ENCODE peak calls at places on chromosomes 1 and 21, in six cellular contexts. J is psoas muscle, L is ovary, X is AG04450, Q is endothelial cell of umbilical vein, T is cardiac muscle cell. A is an unnamed sample.

GRCh38 chr1:47191940-47192457 is 2.2 kb upstream of the PDZK1IP1 start:
- DNase-seq in T (no peak), X (no peak), Q (no peak), L (no peak), J (no peak), A (no peak)

GRCh38 chr1:69976896-69977295 is 228.5 kb downstream of the LRRC40 start:
- DNase-seq in X (no peak), Q (peak; percentile 73), J (no peak), T (no peak), L (no peak), A (no peak)

GRCh38 chr21:36700961-36701911 is 2.3 kb downstream of the SIM2 start:
- DNase-seq in T (peak; percentile 41), L (no peak), J (no peak), X (no peak), Q (no peak), A (no peak)

GRCh38 chr1:105204836-105205371 is 1455.2 kb downstream of the AMY1C start:
- DNase-seq in Q (no peak), J (no peak), T (no peak), L (no peak), X (no peak), A (no peak)

GRCh38 chr1:176996455-176997090 is 167.9 kb downstream of the ASTN1 start:
- DNase-seq in X (no peak), J (no peak), Q (no peak), L (no peak), T (peak; percentile 9), A (no peak)

GRCh38 chr1:57736940-57737339 is 313.1 kb upstream of the DAB1 start:
- DNase-seq in Q (no peak), L (no peak), X (no peak), T (no peak), J (no peak), A (no peak)

GRCh38 chr1:114340906-114341698 is 169.9 kb downstream of the TRIM33 start:
- DNase-seq in L (no peak), J (no peak), T (no peak), Q (no peak), X (no peak), A (no peak)

GRCh38 chr1:42380617-42381423 is at the start of gene RIMKLA:
- DNase-seq in T (peak; percentile 89), Q (peak; percentile 20), L (peak; percentile 11), J (peak; percentile 57), X (no peak), A (peak; percentile 69)

GRCh38 chr1:56872597-56872996 is 18.0 kb downstream of the C8A start:
- DNase-seq in L (no peak), T (no peak), J (no peak), X (no peak), Q (no peak), A (no peak)

GRCh38 chr1:22228505-22228911 is 85.6 kb upstream of the WNT4 start:
- DNase-seq in Q (no peak), L (no peak), X (no peak), T (no peak), J (no peak), A (no peak)

GRCh38 chr1:157097692-157098091 is 1.9 kb downstream of the ETV3L start:
- DNase-seq in J (no peak), L (no peak), Q (no peak), T (no peak), X (no peak), A (no peak)

GRCh38 chr1:63328140-63328521 is 5.8 kb downstream of the FOXD3 start:
- DNase-seq in T (no peak), Q (no peak), J (no peak), X (no peak), L (no peak), A (no peak)

GRCh38 chr1:41268154-41268770 is 26.2 kb upstream of the SCMH1 start:
- DNase-seq in L (peak; percentile 65), T (peak; percentile 84), J (peak; percentile 75), X (peak; percentile 46), Q (peak; percentile 68), A (peak; percentile 84)

GRCh38 chr1:156859523-156860112 is 701 bp upstream of the INSRR start:
- DNase-seq in X (no peak), Q (peak; percentile 39), J (no peak), L (no peak), T (no peak), A (no peak)

GRCh38 chr1:36673207-36673606 is 190.5 kb upstream of the CSF3R start:
- DNase-seq in Q (no peak), X (no peak), T (no peak), L (no peak), J (no peak), A (no peak)

GRCh38 chr1:164651378-164651951 is 92.5 kb downstream of the PBX1 start:
- DNase-seq in L (peak; percentile 55), X (no peak), J (no peak), T (no peak), Q (no peak), A (no peak)

GRCh38 chr1:27618341-27619067 is 14.6 kb upstream of the AHDC1 start:
- DNase-seq in L (no peak), J (no peak), X (no peak), Q (no peak), T (no peak), A (no peak)

GRCh38 chr1:147820898-147821297 is 60.5 kb upstream of the GJA5 start:
- DNase-seq in X (no peak), L (no peak), T (no peak), J (no peak), Q (no peak), A (no peak)

GRCh38 chr1:62184291-62184690 is 10.4 kb upstream of the L1TD1 start:
- DNase-seq in J (no peak), Q (no peak), X (no peak), L (no peak), T (no peak), A (no peak)

GRCh38 chr1:205059660-205060059 is 16.6 kb downstream of the CNTN2 start:
- DNase-seq in Q (no peak), X (no peak), L (no peak), T (no peak), J (no peak), A (no peak)

GRCh38 chr1:18932387-18932786 is 24.1 kb downstream of the IFFO2 start:
- DNase-seq in J (no peak), X (no peak), L (no peak), Q (no peak), T (no peak), A (peak; percentile 70)

GRCh38 chr1:210446479-210446878 is 117.8 kb downstream of the HHAT start:
- DNase-seq in L (no peak), J (no peak), T (no peak), X (no peak), Q (no peak), A (no peak)

GRCh38 chr1:201016211-201016651 is 7.3 kb downstream of the KIF21B start:
- DNase-seq in L (peak; percentile 41), T (peak; percentile 52), J (no peak), X (peak; percentile 7), Q (peak; percentile 34), A (peak; percentile 48)

GRCh38 chr1:212699104-212699838 is 369 bp downstream of the BATF3 start:
- DNase-seq in L (peak; percentile 10), Q (peak; percentile 18), X (no peak), J (peak; percentile 42), T (peak; percentile 58), A (peak; percentile 74)

GRCh38 chr1:19640363-19641316 is 3.5 kb upstream of the NBL1 start:
- DNase-seq in T (no peak), Q (peak; percentile 49), L (no peak), X (no peak), J (no peak), A (no peak)

GRCh38 chr1:160400646-160401486 is 502 bp downstream of the VANGL2 start:
- DNase-seq in X (no peak), J (no peak), Q (no peak), L (peak; percentile 51), T (peak; percentile 60), A (no peak)

GRCh38 chr1:230531103-230531502 is 105.0 kb upstream of the PGBD5 start:
- DNase-seq in Q (no peak), L (no peak), J (no peak), X (no peak), T (no peak), A (no peak)

GRCh38 chr1:210598135-210598652 is 269.5 kb downstream of the HHAT start:
- DNase-seq in L (no peak), X (peak; percentile 92), J (peak; percentile 69), T (no peak), Q (no peak), A (peak; percentile 54)

GRCh38 chr1:206719169-206719839 is 34.6 kb downstream of the MAPKAPK2 start:
- DNase-seq in T (no peak), L (no peak), X (no peak), J (no peak), Q (no peak), A (no peak)
- TF ChIP-seq CTCF in T (no peak), L (no peak), X (no peak), J (no peak), Q (no peak), A (no peak)

GRCh38 chr1:175388286-175388685 is 195.7 kb upstream of the KIAA0040 start:
- DNase-seq in Q (no peak), J (no peak), X (no peak), L (no peak), T (no peak), A (no peak)
- H3K27me3 ChIP-seq in Q (no peaks in the 10 kb centered on the region), J (no peaks in the 10 kb centered on the region), X (no peaks in the 10 kb centered on the region), L (no peaks in the 10 kb centered on the region), T (no peaks in the 10 kb centered on the region), A (no peaks in the 10 kb centered on the region)

DNA sequence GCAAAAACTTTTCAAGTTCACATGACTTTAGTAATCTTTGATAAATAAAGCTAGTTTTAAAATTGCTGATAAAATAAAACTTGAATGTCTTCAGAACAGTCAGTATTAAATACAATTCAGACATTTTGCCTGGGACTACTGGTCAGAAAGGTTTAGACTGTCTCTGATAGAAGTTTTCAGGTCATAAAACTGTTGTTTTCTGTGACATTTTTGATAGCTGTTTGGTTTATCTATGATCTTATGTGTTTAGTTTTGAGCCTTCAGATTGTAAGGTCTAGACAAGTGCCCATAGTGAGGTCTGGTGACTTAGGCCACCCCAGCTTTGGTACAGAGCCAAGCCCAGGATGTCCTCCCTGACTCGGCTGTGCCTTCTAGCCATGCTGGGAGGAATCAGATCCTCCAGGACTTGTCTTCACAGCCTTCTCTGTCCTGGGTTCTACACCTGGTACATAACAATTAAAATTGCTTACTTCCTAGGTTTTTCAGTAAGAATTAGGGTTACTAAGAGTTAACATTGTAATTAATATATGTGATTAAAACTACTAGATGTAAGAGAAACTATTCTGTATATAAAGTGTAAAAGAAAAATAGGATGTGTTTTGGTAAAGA is 15.1 kb upstream of the DNAH14 start:
- DNase-seq in Q (no peak), J (no peak), T (no peak), X (no peak), L (no peak), A (no peak)
- H3K9me3 ChIP-seq in Q (no peaks in the 10 kb centered on the region), J (peaks cover 16% of the 10 kb centered on the region), T (no peaks in the 10 kb centered on the region), X (peaks cover 9% of the 10 kb centered on the region), L (no peaks in the 10 kb centered on the region), A (peaks cover 17% of the 10 kb centered on the region)

GRCh38 chr1:235468970-235469369 is 35.3 kb downstream of the B3GALNT2 start:
- DNase-seq in L (no peak), T (no peak), J (no peak), X (peak; percentile 8), Q (peak; percentile 40), A (no peak)
- TF ChIP-seq CTCF in L (no peak), T (no peak), J (no peak), X (peak; percentile 26), Q (no peak), A (no peak)

DNA sequence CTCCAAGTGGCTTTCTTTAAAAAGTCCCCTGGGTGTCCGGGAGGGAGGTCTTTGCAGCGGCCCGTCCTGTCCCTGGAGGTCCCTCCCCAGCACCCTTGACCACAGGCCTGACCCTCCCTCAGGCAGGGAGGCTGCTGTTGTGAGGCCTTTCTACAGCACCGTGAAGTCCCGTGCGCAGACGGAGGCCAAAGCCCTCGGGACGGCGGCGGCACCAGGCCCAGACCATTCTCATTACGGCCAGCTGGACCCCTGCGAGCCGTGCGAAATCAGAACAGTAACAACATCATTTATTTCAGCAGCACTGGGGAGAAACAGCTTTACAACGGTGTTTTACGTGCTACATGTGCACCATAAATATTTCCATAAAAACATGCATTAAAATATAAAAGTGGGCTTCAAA is 101.4 kb upstream of the ACTRT2 start:
- DNase-seq in J (no peak), Q (no peak), T (no peak), L (no peak), X (no peak), A (no peak)
- H3K27me3 ChIP-seq in J (peaks cover 48% of the 10 kb centered on the region), Q (no peaks in the 10 kb centered on the region), T (no peaks in the 10 kb centered on the region), L (no peaks in the 10 kb centered on the region), X (no peaks in the 10 kb centered on the region), A (peaks cover 12% of the 10 kb centered on the region)